ENCODE peak calls at places on chromosomes 2 and 18, in nine cellular contexts. A is cardiac fibroblast; T is NCI-H146; G is globus pallidus; V is SK-N-DZ; Q is EL; U is A549; E is activated CD4-positive, alpha-beta memory T cell treated with anti-CD3 and anti-CD28 coated beads, Interleukin-2, amount 10 ng/mL, durations not matched to agents 7 days and 5 days; N is endothelial cell. I is an unnamed sample.

GRCh38 chr18:46260016-46260878 is 156.1 kb downstream of the HAUS1 start:
- DNase-seq in A (peak; percentile 74), T (no peak), G (no peak), V (no peak), Q (peak; percentile 89), U (no peak), E (no peak), N (no peak), I (no peak)

GRCh38 chr18:24128700-24129099 is 10.2 kb upstream of the CABYR start:
- DNase-seq in A (peak; percentile 6), T (no peak), G (no peak), V (no peak), Q (no peak), U (no peak), E (no peak), N (no peak), I (no peak)

GRCh38 chr18:50986360-50987087 is 18.7 kb downstream of the ELAC1 start:
- DNase-seq in A (peak; percentile 41), T (no peak), G (no peak), V (no peak), Q (peak; percentile 88), U (no peak), E (no peak), N (no peak), I (no peak)

GRCh38 chr2:237594514-237594871 is 4.0 kb upstream of the RAB17 start:
- DNase-seq in A (no peak), T (no peak), G (no peak), V (no peak), Q (no peak), U (no peak), E (no peak), N (no peak), I (peak; percentile 6)

GRCh38 chr2:233803994-233804393 is 25.9 kb downstream of the MROH2A start:
- DNase-seq in A (no peak), T (no peak), G (no peak), V (no peak), Q (no peak), U (no peak), E (peak; percentile 11), N (no peak), I (no peak)

GRCh38 chr2:145874466-145874865 is 1354.5 kb upstream of the ZEB2 start:
- DNase-seq in A (peak; percentile 80), T (no peak), G (peak; percentile 24), V (no peak), Q (peak; percentile 63), U (no peak), E (no peak), N (no peak), I (no peak)

GRCh38 chr18:48974304-48975220 is 23.8 kb upstream of the SMAD7 start:
- DNase-seq in A (no peak), T (peak; percentile 58), G (no peak), V (no peak), Q (no peak), U (no peak), E (no peak), N (peak; percentile 33), I (peak; percentile 46)

GRCh38 chr2:74735544-74735943 is 81.5 kb downstream of the SEMA4F start:
- DNase-seq in A (no peak), T (peak; percentile 97), G (no peak), V (peak; percentile 82), Q (no peak), U (no peak), E (no peak), N (no peak), I (no peak)

GRCh38 chr2:235390108-235390815 is 103.6 kb upstream of the AGAP1 start:
- DNase-seq in A (no peak), T (no peak), G (peak; percentile 46), V (no peak), Q (no peak), U (no peak), E (peak; percentile 68), N (no peak), I (no peak)

GRCh38 chr2:88582030-88582429 is 45.2 kb downstream of the EIF2AK3 start:
- DNase-seq in A (peak; percentile 20), T (no peak), G (no peak), V (no peak), Q (no peak), U (no peak), E (no peak), N (no peak), I (no peak)

GRCh38 chr2:235611756-235612155 is 117.9 kb downstream of the AGAP1 start:
- DNase-seq in A (no peak), T (no peak), G (no peak), V (no peak), Q (no peak), U (no peak), E (no peak), N (no peak), I (no peak)

GRCh38 chr18:13608791-13609552 is 117.4 kb downstream of the FAM210A start:
- DNase-seq in A (no peak), T (no peak), G (no peak), V (no peak), Q (no peak), U (no peak), E (peak; percentile 65), N (no peak), I (no peak)

GRCh38 chr2:179049546-179050311 is at the start of gene CCDC141:
- DNase-seq in A (peak; percentile 27), T (no peak), G (no peak), V (no peak), Q (no peak), U (no peak), E (peak; percentile 18), N (no peak), I (no peak)

GRCh38 chr2:45119855-45120254 is 110.6 kb upstream of the SIX2 start:
- DNase-seq in A (peak; percentile 79), T (no peak), G (no peak), V (no peak), Q (peak; percentile 93), U (no peak), E (no peak), N (no peak), I (no peak)

GRCh38 chr2:238528953-238529781 is 102.4 kb downstream of the ASB1 start:
- DNase-seq in A (peak; percentile 33), T (peak; percentile 83), G (no peak), V (no peak), Q (peak; percentile 55), U (peak; percentile 66), E (no peak), N (no peak), I (peak; percentile 71)

GRCh38 chr18:65206551-65207260 is 544.1 kb upstream of the CDH7 start:
- DNase-seq in A (no peak), T (no peak), G (no peak), V (peak; percentile 11), Q (no peak), U (no peak), E (no peak), N (peak; percentile 32), I (no peak)

GRCh38 chr18:13849791-13850190 is 25.8 kb downstream of the MC5R start:
- DNase-seq in A (no peak), T (no peak), G (no peak), V (no peak), Q (no peak), U (no peak), E (no peak), N (no peak), I (no peak)

GRCh38 chr2:45681675-45682074 is 30.2 kb downstream of the PRKCE start:
- DNase-seq in A (peak; percentile 89), T (no peak), G (no peak), V (no peak), Q (peak; percentile 90), U (peak; percentile 55), E (peak; percentile 17), N (no peak), I (no peak)

GRCh38 chr18:21598726-21599584 is 1.5 kb downstream of the ESCO1 start:
- DNase-seq in A (peak; percentile 5), T (peak; percentile 10), G (no peak), V (no peak), Q (no peak), U (no peak), E (no peak), N (no peak), I (peak; percentile 13)

GRCh38 chr18:64110692-64111480 is 38.0 kb downstream of the LINC00305 start:
- DNase-seq in A (peak; percentile 3), T (peak; percentile 76), G (no peak), V (no peak), Q (peak; percentile 3), U (no peak), E (no peak), N (no peak), I (peak; percentile 77)

I was measured in NCI-H1417.